ENCODE peak calls at places on chromosomes 2 and 18, in five cellular contexts. One of them, this sample, is unnamed.
A peak's percentile ranks its signal among the peaks of the same experiment; 100 is the strongest.

GRCh38 chr2:234533631-234534030 is 36.8 kb upstream of the ARL4C start:
- DNase-seq in GM12892: no peak
- DNase-seq in sigmoid colon: no peak
- DNase-seq in HCT116: no peak
- DNase-seq in spleen: no peak
- DNase-seq in this sample: no peak

GRCh38 chr2:196274387-196274809 is 103.0 kb upstream of the STK17B start:
- DNase-seq in HCT116: no peak
- DNase-seq in GM12892: no peak
- DNase-seq in sigmoid colon: no peak
- DNase-seq in spleen: no peak
- DNase-seq in this sample: no peak

GRCh38 chr2:46873632-46874068 is 42.0 kb downstream of the MCFD2 start:
- DNase-seq in spleen: no peak
- DNase-seq in GM12892: no peak
- DNase-seq in sigmoid colon: peak; percentile 94
- DNase-seq in HCT116: peak; percentile 76
- DNase-seq in this sample: peak; percentile 89

GRCh38 chr18:6960656-6961055 is 156.9 kb downstream of the LAMA1 start:
- DNase-seq in GM12892: no peak
- DNase-seq in sigmoid colon: no peak
- DNase-seq in spleen: no peak
- DNase-seq in HCT116: no peak
- DNase-seq in this sample: no peak

GRCh38 chr2:231677632-231678104 is 30.7 kb upstream of the PTMA start:
- DNase-seq in HCT116: peak; percentile 73
- DNase-seq in sigmoid colon: peak; percentile 92
- DNase-seq in GM12892: peak; percentile 64
- DNase-seq in spleen: peak; percentile 91
- DNase-seq in this sample: peak; percentile 73

GRCh38 chr2:134408386-134408785 is 154.5 kb downstream of the MGAT5 start:
- DNase-seq in sigmoid colon: no peak
- DNase-seq in HCT116: no peak
- DNase-seq in spleen: no peak
- DNase-seq in GM12892: no peak
- DNase-seq in this sample: no peak

GRCh38 chr2:102620367-102620766 is 1.0 kb downstream of the SLC9A2 start:
- DNase-seq in sigmoid colon: no peak
- DNase-seq in HCT116: no peak
- DNase-seq in spleen: no peak
- DNase-seq in GM12892: no peak
- DNase-seq in this sample: no peak

GRCh38 chr2:58895849-58896248 is 654.7 kb upstream of the FANCL start:
- DNase-seq in GM12892: no peak
- DNase-seq in sigmoid colon: no peak
- DNase-seq in spleen: no peak
- DNase-seq in HCT116: no peak
- DNase-seq in this sample: no peak

GRCh38 chr2:224220581-224221255 is 181.2 kb downstream of the FAM124B start:
- DNase-seq in HCT116: no peak
- DNase-seq in GM12892: no peak
- DNase-seq in sigmoid colon: no peak
- DNase-seq in spleen: no peak
- DNase-seq in this sample: no peak

GRCh38 chr2:206915136-206915535 is 24.2 kb upstream of the CPO start:
- DNase-seq in HCT116: peak; percentile 68
- DNase-seq in spleen: no peak
- DNase-seq in GM12892: no peak
- DNase-seq in sigmoid colon: no peak
- DNase-seq in this sample: peak; percentile 92

GRCh38 chr2:174836345-174836999 is 72.2 kb upstream of the CHRNA1 start:
- DNase-seq in GM12892: no peak
- DNase-seq in spleen: no peak
- DNase-seq in sigmoid colon: no peak
- DNase-seq in HCT116: no peak
- DNase-seq in this sample: no peak

GRCh38 chr18:9706081-9706935 is 1.8 kb upstream of the RAB31 start:
- DNase-seq in sigmoid colon: peak; percentile 56
- DNase-seq in spleen: no peak
- DNase-seq in GM12892: no peak
- DNase-seq in HCT116: no peak
- DNase-seq in this sample: no peak

GRCh38 chr18:10543277-10543676 is 17.4 kb downstream of the NAPG start:
- DNase-seq in HCT116: no peak
- DNase-seq in spleen: no peak
- DNase-seq in GM12892: no peak
- DNase-seq in sigmoid colon: no peak
- DNase-seq in this sample: no peak

GRCh38 chr18:2982452-2983172 is 30.3 kb downstream of the LPIN2 start:
- DNase-seq in sigmoid colon: no peak
- DNase-seq in GM12892: no peak
- DNase-seq in HCT116: no peak
- DNase-seq in spleen: no peak
- DNase-seq in this sample: no peak

GRCh38 chr18:2983296-2983695 is 29.6 kb downstream of the LPIN2 start:
- DNase-seq in spleen: no peak
- DNase-seq in HCT116: no peak
- DNase-seq in GM12892: no peak
- DNase-seq in sigmoid colon: no peak
- DNase-seq in this sample: no peak

GRCh38 chr18:2980607-2980923 is 32.4 kb downstream of the LPIN2 start:
- DNase-seq in HCT116: no peak
- DNase-seq in spleen: no peak
- DNase-seq in GM12892: no peak
- DNase-seq in sigmoid colon: no peak
- DNase-seq in this sample: no peak

GRCh38 chr18:2979871-2980606 is 32.9 kb downstream of the LPIN2 start:
- DNase-seq in spleen: no peak
- DNase-seq in GM12892: no peak
- DNase-seq in sigmoid colon: no peak
- DNase-seq in HCT116: no peak
- DNase-seq in this sample: no peak

DNA sequence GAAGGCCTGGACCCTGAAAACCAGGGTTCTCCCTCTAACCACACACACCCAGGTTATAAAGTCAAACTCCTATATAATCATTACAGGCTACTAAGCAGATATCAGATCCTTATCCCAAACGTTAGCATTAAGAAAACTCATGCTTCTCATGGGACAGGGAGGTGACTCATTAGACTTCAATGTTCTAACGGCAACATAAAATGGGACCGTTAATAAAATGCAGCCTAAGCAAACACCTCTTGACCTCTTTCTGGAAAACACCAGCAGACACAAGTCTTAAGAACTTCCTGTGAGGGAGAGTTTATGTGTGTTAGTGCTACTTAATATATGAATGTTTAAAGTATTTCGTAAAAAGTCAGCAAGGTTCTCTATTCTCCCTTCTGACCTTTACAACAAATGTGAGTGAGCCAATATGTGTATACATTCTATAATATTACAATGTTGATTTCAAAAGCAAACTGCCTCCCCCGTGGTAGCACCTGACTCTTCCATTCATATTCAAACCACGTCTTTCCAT is 31.7 kb downstream of the LPIN2 start:
- DNase-seq in GM12892: no peak
- DNase-seq in HCT116: no peak
- DNase-seq in sigmoid colon: no peak
- DNase-seq in spleen: no peak
- DNase-seq in this sample: peak; percentile 64
- TF ChIP-seq POLR2AphosphoS5 in GM12892: no peak
- TF ChIP-seq POLR2AphosphoS5 in HCT116: no peak
- TF ChIP-seq POLR2AphosphoS5 in sigmoid colon: no peak
- TF ChIP-seq POLR2AphosphoS5 in spleen: no peak
- TF ChIP-seq POLR2AphosphoS5 in this sample: peak; percentile 71

DNA sequence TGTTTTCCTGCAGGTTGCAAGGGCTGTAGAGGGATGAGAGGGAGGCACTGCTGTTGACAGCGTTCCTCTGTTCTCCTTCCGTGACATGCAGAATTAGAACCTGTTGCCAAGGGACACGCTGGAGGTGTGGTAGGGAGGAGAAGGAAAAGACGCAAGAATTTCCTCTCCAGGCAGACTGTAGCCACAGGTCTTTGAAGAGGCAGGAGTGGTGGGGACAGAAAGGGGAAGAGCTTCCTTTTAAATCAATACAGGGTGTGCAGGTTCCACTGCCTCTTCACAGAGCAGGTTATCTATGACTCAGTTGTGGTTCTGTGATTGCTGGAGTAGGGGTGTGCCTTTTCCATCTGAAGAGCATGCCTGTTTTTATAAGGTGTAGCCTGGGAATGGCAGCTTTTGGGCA is 133.0 kb downstream of the WDSUB1 start:
- DNase-seq in spleen: no peak
- DNase-seq in HCT116: peak; percentile 87
- DNase-seq in sigmoid colon: no peak
- DNase-seq in GM12892: no peak
- DNase-seq in this sample: no peak
- TF ChIP-seq POLR2AphosphoS5 in spleen: no peak
- TF ChIP-seq POLR2AphosphoS5 in HCT116: peak; percentile 59
- TF ChIP-seq POLR2AphosphoS5 in sigmoid colon: no peak
- TF ChIP-seq POLR2AphosphoS5 in GM12892: no peak
- TF ChIP-seq POLR2AphosphoS5 in this sample: no peak

GRCh38 chr2:170819941-170820646 is 3.4 kb downstream of the GAD1 start:
- DNase-seq in spleen: peak; percentile 64
- DNase-seq in sigmoid colon: no peak
- DNase-seq in GM12892: no peak
- DNase-seq in HCT116: no peak
- DNase-seq in this sample: no peak
- TF ChIP-seq POLR2AphosphoS5 in spleen: no peak
- TF ChIP-seq POLR2AphosphoS5 in sigmoid colon: no peak
- TF ChIP-seq POLR2AphosphoS5 in GM12892: no peak
- TF ChIP-seq POLR2AphosphoS5 in HCT116: no peak
- TF ChIP-seq POLR2AphosphoS5 in this sample: no peak

GRCh38 chr2:68811364-68811763 is 59.8 kb downstream of the BMP10 start:
- DNase-seq in HCT116: no peak
- DNase-seq in spleen: no peak
- DNase-seq in GM12892: no peak
- DNase-seq in sigmoid colon: no peak
- DNase-seq in this sample: no peak
- TF ChIP-seq POLR2AphosphoS5 in HCT116: no peak
- TF ChIP-seq POLR2AphosphoS5 in spleen: peak; percentile 52
- TF ChIP-seq POLR2AphosphoS5 in GM12892: no peak
- TF ChIP-seq POLR2AphosphoS5 in sigmoid colon: no peak
- TF ChIP-seq POLR2AphosphoS5 in this sample: no peak

DNA sequence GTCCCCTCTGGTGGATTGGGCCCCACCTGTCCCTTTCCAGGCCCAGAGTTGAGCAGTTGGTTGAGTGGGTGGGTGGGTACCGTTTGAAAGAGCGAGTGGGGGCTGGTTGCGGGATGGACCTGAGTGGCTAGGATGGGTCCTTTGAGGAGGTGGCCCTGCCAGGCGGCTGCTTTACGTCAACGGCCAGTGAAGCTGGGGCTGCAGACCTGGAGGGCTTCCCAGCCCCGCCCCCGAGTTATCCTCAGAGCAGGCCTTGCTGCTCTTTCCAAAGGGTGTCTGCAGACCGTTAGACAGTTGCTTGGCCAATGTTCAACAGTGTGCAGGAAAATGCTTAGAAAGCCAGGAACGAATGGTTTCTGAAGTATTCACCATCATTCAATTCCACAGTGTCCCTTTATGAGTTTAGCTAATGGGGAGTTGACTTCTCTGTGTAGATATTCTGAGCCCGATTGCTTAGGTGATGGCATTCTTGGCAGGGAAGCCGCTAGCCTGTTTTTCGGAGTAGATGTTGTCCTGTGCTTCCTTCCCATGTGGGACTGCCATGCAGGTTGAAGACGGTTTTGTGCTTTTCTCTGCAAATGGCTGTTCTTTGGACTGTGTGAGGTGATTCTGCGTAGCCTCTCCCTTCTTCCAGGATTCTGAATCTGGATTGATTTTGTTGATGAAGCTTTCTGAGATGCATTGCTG is 45.7 kb downstream of the LDLRAD4 start:
- DNase-seq in spleen: no peak
- DNase-seq in GM12892: no peak
- DNase-seq in HCT116: no peak
- DNase-seq in sigmoid colon: peak; percentile 90
- DNase-seq in this sample: no peak
- TF ChIP-seq POLR2AphosphoS5 in spleen: no peak
- TF ChIP-seq POLR2AphosphoS5 in GM12892: no peak
- TF ChIP-seq POLR2AphosphoS5 in HCT116: no peak
- TF ChIP-seq POLR2AphosphoS5 in sigmoid colon: peak; percentile 67
- TF ChIP-seq POLR2AphosphoS5 in this sample: no peak

DNA sequence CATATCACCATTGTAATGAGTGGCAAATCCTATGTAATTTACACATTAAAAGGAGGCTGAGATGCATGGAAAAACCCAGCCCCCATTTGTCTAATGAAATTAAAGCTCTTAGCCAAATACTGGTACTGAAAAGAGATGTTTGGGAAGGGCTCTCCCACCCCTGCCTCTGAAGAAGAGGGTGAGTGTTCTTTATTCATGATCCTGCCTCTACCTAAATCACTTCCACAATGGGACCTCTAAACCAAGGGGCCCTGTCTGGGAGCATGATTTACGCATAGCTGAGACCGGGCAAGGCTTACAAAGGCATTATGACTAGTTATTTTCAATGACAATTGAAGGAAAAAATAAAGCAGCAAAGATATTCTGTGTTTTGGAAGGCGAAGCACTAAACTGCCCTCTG is 686.7 kb downstream of the ZEB2 start:
- DNase-seq in GM12892: no peak
- DNase-seq in HCT116: no peak
- DNase-seq in sigmoid colon: no peak
- DNase-seq in spleen: no peak
- DNase-seq in this sample: no peak
- TF ChIP-seq POLR2AphosphoS5 in GM12892: no peak
- TF ChIP-seq POLR2AphosphoS5 in HCT116: no peak
- TF ChIP-seq POLR2AphosphoS5 in sigmoid colon: no peak
- TF ChIP-seq POLR2AphosphoS5 in spleen: no peak
- TF ChIP-seq POLR2AphosphoS5 in this sample: no peak

DNA sequence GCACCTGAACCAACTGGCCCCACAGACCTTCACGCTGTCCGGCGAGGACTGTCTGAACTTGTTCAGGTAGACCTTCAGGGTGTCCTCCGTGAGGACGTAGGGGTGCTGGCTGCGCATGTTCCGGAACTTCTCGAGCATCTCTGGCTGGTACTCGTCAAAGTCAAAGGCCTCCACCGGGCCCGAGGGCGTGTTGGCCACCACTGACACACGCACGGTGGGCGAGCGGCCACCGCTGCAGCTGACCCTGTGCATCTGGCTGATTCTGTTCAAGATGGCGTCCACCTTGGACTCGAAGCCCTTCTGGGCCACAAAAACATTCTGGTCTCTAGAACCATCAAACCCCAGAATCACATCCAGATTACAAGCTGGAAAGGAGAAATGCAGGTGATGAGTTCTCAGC is 48.3 kb downstream of the COL6A3 start:
- DNase-seq in spleen: no peak
- DNase-seq in sigmoid colon: no peak
- DNase-seq in HCT116: no peak
- DNase-seq in GM12892: no peak
- DNase-seq in this sample: no peak
- TF ChIP-seq POLR2AphosphoS5 in spleen: no peak
- TF ChIP-seq POLR2AphosphoS5 in sigmoid colon: no peak
- TF ChIP-seq POLR2AphosphoS5 in HCT116: no peak
- TF ChIP-seq POLR2AphosphoS5 in GM12892: no peak
- TF ChIP-seq POLR2AphosphoS5 in this sample: no peak

This sample was measured in Panc1.